ENCODE peak calls at places on chromosomes 16 and 17, in four cellular contexts. One of them, this sample, is unnamed.

GRCh38 chr16:86396918-86397317 is 113.4 kb upstream of the FOXF1 start:
- DNase-seq in mesendoderm: peak
- DNase-seq in endothelial cell: no peak
- DNase-seq in stimulated activated CD4-positive, alpha-beta T cell treated with anti-CD3 and anti-CD28 coated beads, TNF-alpha, amount 100 ng/mL, for 1 hour: no peak
- DNase-seq in this sample: no peak

GRCh38 chr16:89404561-89404960 is 85.8 kb downstream of the ANKRD11 start:
- DNase-seq in stimulated activated CD4-positive, alpha-beta T cell treated with anti-CD3 and anti-CD28 coated beads, TNF-alpha, amount 100 ng/mL, for 1 hour: no peak
- DNase-seq in endothelial cell: no peak
- DNase-seq in mesendoderm: no peak
- DNase-seq in this sample: no peak

GRCh38 chr16:31010539-31010938 is at the start of gene STX1B:
- DNase-seq in mesendoderm: peak
- DNase-seq in endothelial cell: peak
- DNase-seq in stimulated activated CD4-positive, alpha-beta T cell treated with anti-CD3 and anti-CD28 coated beads, TNF-alpha, amount 100 ng/mL, for 1 hour: peak
- DNase-seq in this sample: no peak

GRCh38 chr16:85173077-85173980 is 61.1 kb upstream of the CIBAR2 start:
- DNase-seq in stimulated activated CD4-positive, alpha-beta T cell treated with anti-CD3 and anti-CD28 coated beads, TNF-alpha, amount 100 ng/mL, for 1 hour: no peak
- DNase-seq in endothelial cell: peak
- DNase-seq in mesendoderm: peak
- DNase-seq in this sample: no peak

GRCh38 chr16:68097895-68098294 is 12.7 kb downstream of the NFATC3 start:
- DNase-seq in stimulated activated CD4-positive, alpha-beta T cell treated with anti-CD3 and anti-CD28 coated beads, TNF-alpha, amount 100 ng/mL, for 1 hour: no peak
- DNase-seq in endothelial cell: no peak
- DNase-seq in mesendoderm: no peak
- DNase-seq in this sample: no peak

GRCh38 chr16:425082-425718 is at the start of gene RAB11FIP3:
- DNase-seq in stimulated activated CD4-positive, alpha-beta T cell treated with anti-CD3 and anti-CD28 coated beads, TNF-alpha, amount 100 ng/mL, for 1 hour: peak
- DNase-seq in endothelial cell: peak
- DNase-seq in mesendoderm: peak
- DNase-seq in this sample: no peak

GRCh38 chr17:50559674-50560184 is 786 bp upstream of the CACNA1G start:
- DNase-seq in mesendoderm: peak
- DNase-seq in stimulated activated CD4-positive, alpha-beta T cell treated with anti-CD3 and anti-CD28 coated beads, TNF-alpha, amount 100 ng/mL, for 1 hour: no peak
- DNase-seq in endothelial cell: peak
- DNase-seq in this sample: peak

GRCh38 chr16:82612263-82612662 is 14.5 kb upstream of the CDH13 start:
- DNase-seq in stimulated activated CD4-positive, alpha-beta T cell treated with anti-CD3 and anti-CD28 coated beads, TNF-alpha, amount 100 ng/mL, for 1 hour: no peak
- DNase-seq in endothelial cell: no peak
- DNase-seq in mesendoderm: no peak
- DNase-seq in this sample: no peak

GRCh38 chr17:17216776-17217175 is 10.6 kb upstream of the PLD6 start:
- DNase-seq in stimulated activated CD4-positive, alpha-beta T cell treated with anti-CD3 and anti-CD28 coated beads, TNF-alpha, amount 100 ng/mL, for 1 hour: no peak
- DNase-seq in endothelial cell: no peak
- DNase-seq in mesendoderm: no peak
- DNase-seq in this sample: no peak

GRCh38 chr17:5419959-5420653 is at the start of gene RPAIN:
- DNase-seq in endothelial cell: peak
- DNase-seq in mesendoderm: peak
- DNase-seq in stimulated activated CD4-positive, alpha-beta T cell treated with anti-CD3 and anti-CD28 coated beads, TNF-alpha, amount 100 ng/mL, for 1 hour: peak
- DNase-seq in this sample: no peak

GRCh38 chr17:17784599-17785264 is 52.1 kb downstream of the SREBF1 start:
- DNase-seq in stimulated activated CD4-positive, alpha-beta T cell treated with anti-CD3 and anti-CD28 coated beads, TNF-alpha, amount 100 ng/mL, for 1 hour: no peak
- DNase-seq in endothelial cell: no peak
- DNase-seq in mesendoderm: peak
- DNase-seq in this sample: no peak

GRCh38 chr16:85947511-85948509 is 48.8 kb downstream of the IRF8 start:
- DNase-seq in mesendoderm: no peak
- DNase-seq in endothelial cell: no peak
- DNase-seq in stimulated activated CD4-positive, alpha-beta T cell treated with anti-CD3 and anti-CD28 coated beads, TNF-alpha, amount 100 ng/mL, for 1 hour: no peak
- DNase-seq in this sample: no peak

GRCh38 chr16:4855371-4855770 is 8.1 kb downstream of the UBN1 start:
- DNase-seq in stimulated activated CD4-positive, alpha-beta T cell treated with anti-CD3 and anti-CD28 coated beads, TNF-alpha, amount 100 ng/mL, for 1 hour: no peak
- DNase-seq in mesendoderm: no peak
- DNase-seq in endothelial cell: no peak
- DNase-seq in this sample: no peak

GRCh38 chr16:23324727-23325126 is 22.6 kb downstream of the SCNN1B start:
- DNase-seq in mesendoderm: no peak
- DNase-seq in endothelial cell: no peak
- DNase-seq in stimulated activated CD4-positive, alpha-beta T cell treated with anti-CD3 and anti-CD28 coated beads, TNF-alpha, amount 100 ng/mL, for 1 hour: no peak
- DNase-seq in this sample: no peak

GRCh38 chr17:19502517-19502916 is 31.1 kb upstream of the SLC47A1 start:
- DNase-seq in stimulated activated CD4-positive, alpha-beta T cell treated with anti-CD3 and anti-CD28 coated beads, TNF-alpha, amount 100 ng/mL, for 1 hour: no peak
- DNase-seq in mesendoderm: no peak
- DNase-seq in endothelial cell: no peak
- DNase-seq in this sample: no peak

GRCh38 chr17:82458885-82459424 is 414 bp downstream of the NARF start:
- DNase-seq in endothelial cell: peak
- DNase-seq in stimulated activated CD4-positive, alpha-beta T cell treated with anti-CD3 and anti-CD28 coated beads, TNF-alpha, amount 100 ng/mL, for 1 hour: no peak
- DNase-seq in mesendoderm: peak
- DNase-seq in this sample: no peak

GRCh38 chr16:28875134-28876015 is 2.9 kb upstream of the ATP2A1 start:
- DNase-seq in endothelial cell: no peak
- DNase-seq in mesendoderm: no peak
- DNase-seq in stimulated activated CD4-positive, alpha-beta T cell treated with anti-CD3 and anti-CD28 coated beads, TNF-alpha, amount 100 ng/mL, for 1 hour: no peak
- DNase-seq in this sample: no peak

GRCh38 chr16:89448656-89449055 is 41.7 kb downstream of the ANKRD11 start:
- DNase-seq in endothelial cell: no peak
- DNase-seq in stimulated activated CD4-positive, alpha-beta T cell treated with anti-CD3 and anti-CD28 coated beads, TNF-alpha, amount 100 ng/mL, for 1 hour: no peak
- DNase-seq in mesendoderm: no peak
- DNase-seq in this sample: no peak

GRCh38 chr16:2213817-2214720 is 571 bp downstream of the PGP start:
- DNase-seq in stimulated activated CD4-positive, alpha-beta T cell treated with anti-CD3 and anti-CD28 coated beads, TNF-alpha, amount 100 ng/mL, for 1 hour: no peak
- DNase-seq in endothelial cell: no peak
- DNase-seq in mesendoderm: peak
- DNase-seq in this sample: no peak

GRCh38 chr16:49836668-49837067 is 19.2 kb downstream of the ZNF423 start:
- DNase-seq in stimulated activated CD4-positive, alpha-beta T cell treated with anti-CD3 and anti-CD28 coated beads, TNF-alpha, amount 100 ng/mL, for 1 hour: no peak
- DNase-seq in endothelial cell: no peak
- DNase-seq in mesendoderm: no peak
- DNase-seq in this sample: no peak

GRCh38 chr17:34979153-34979552 is 1.2 kb upstream of the LIG3 start:
- DNase-seq in mesendoderm: no peak
- DNase-seq in stimulated activated CD4-positive, alpha-beta T cell treated with anti-CD3 and anti-CD28 coated beads, TNF-alpha, amount 100 ng/mL, for 1 hour: no peak
- DNase-seq in endothelial cell: no peak
- DNase-seq in this sample: no peak

GRCh38 chr16:23835390-23836077 is at the start of gene PRKCB:
- DNase-seq in mesendoderm: peak
- DNase-seq in endothelial cell: peak
- DNase-seq in stimulated activated CD4-positive, alpha-beta T cell treated with anti-CD3 and anti-CD28 coated beads, TNF-alpha, amount 100 ng/mL, for 1 hour: peak
- DNase-seq in this sample: no peak

GRCh38 chr17:74450231-74450630 is 16.2 kb upstream of the CD300A start:
- DNase-seq in stimulated activated CD4-positive, alpha-beta T cell treated with anti-CD3 and anti-CD28 coated beads, TNF-alpha, amount 100 ng/mL, for 1 hour: no peak
- DNase-seq in endothelial cell: no peak
- DNase-seq in mesendoderm: no peak
- DNase-seq in this sample: no peak